ENCODE peak calls at places on chromosomes 11 and 22, in ten cellular contexts. N is foreskin fibroblast, Z is cardiac fibroblast, M is Calu3, S is mammary epithelial cell, W is fibroblast of mammary gland, L is A549, J is cardiac muscle cell, G is hepatocyte, H is dorsolateral prefrontal cortex. R is an unnamed sample.

GRCh38 chr11:42543844-42544243 is 768.0 kb upstream of the API5 start:
- DNase-seq in S (no peak), W (no peak), N (no peak), Z (no peak), L (no peak), M (no peak), H (no peak), J (no peak), G (no peak), R (no peak)

GRCh38 chr11:2744166-2744565 is 44.4 kb upstream of the KCNQ1OT1 start:
- DNase-seq in N (no peak), L (no peak), S (peak; percentile 38), W (no peak), M (no peak), J (no peak), Z (no peak), H (no peak), G (no peak), R (no peak)

GRCh38 chr22:50085211-50085999 is at the start of gene MLC1:
- DNase-seq in W (no peak), L (no peak), Z (peak; percentile 85), H (peak; percentile 41), J (peak; percentile 72), M (no peak), N (no peak), S (no peak), G (no peak), R (no peak)

GRCh38 chr11:2930705-2931415 is 1.6 kb upstream of the PHLDA2 start:
- DNase-seq in S (peak; percentile 76), M (peak; percentile 99), W (peak; percentile 29), N (peak; percentile 75), J (peak; percentile 51), G (peak; percentile 90), L (peak; percentile 90), H (no peak), Z (peak; percentile 53), R (peak; percentile 76)

GRCh38 chr11:47514825-47515647 is 37.9 kb downstream of the CELF1 start:
- DNase-seq in H (no peak), N (peak; percentile 93), L (peak; percentile 26), G (peak; percentile 34), J (peak; percentile 82), M (no peak), W (peak; percentile 95), S (peak; percentile 65), Z (peak; percentile 82), R (no peak)

GRCh38 chr11:43837879-43838278 is 42.8 kb upstream of the ALKBH3 start:
- DNase-seq in H (no peak), N (no peak), W (no peak), M (no peak), S (no peak), Z (no peak), G (no peak), J (no peak), L (no peak), R (no peak)

GRCh38 chr22:43925433-43926348 is 2.1 kb downstream of the PNPLA3 start:
- DNase-seq in Z (peak; percentile 41), N (peak; percentile 40), G (peak; percentile 71), J (peak; percentile 25), M (no peak), W (no peak), S (peak; percentile 89), H (no peak), L (no peak), R (no peak)

GRCh38 chr11:87176044-87176443 is 138.3 kb downstream of the TMEM135 start:
- DNase-seq in G (no peak), N (peak; percentile 47), W (peak; percentile 50), H (no peak), S (peak; percentile 65), M (no peak), Z (no peak), J (no peak), L (peak; percentile 13), R (no peak)

DNA sequence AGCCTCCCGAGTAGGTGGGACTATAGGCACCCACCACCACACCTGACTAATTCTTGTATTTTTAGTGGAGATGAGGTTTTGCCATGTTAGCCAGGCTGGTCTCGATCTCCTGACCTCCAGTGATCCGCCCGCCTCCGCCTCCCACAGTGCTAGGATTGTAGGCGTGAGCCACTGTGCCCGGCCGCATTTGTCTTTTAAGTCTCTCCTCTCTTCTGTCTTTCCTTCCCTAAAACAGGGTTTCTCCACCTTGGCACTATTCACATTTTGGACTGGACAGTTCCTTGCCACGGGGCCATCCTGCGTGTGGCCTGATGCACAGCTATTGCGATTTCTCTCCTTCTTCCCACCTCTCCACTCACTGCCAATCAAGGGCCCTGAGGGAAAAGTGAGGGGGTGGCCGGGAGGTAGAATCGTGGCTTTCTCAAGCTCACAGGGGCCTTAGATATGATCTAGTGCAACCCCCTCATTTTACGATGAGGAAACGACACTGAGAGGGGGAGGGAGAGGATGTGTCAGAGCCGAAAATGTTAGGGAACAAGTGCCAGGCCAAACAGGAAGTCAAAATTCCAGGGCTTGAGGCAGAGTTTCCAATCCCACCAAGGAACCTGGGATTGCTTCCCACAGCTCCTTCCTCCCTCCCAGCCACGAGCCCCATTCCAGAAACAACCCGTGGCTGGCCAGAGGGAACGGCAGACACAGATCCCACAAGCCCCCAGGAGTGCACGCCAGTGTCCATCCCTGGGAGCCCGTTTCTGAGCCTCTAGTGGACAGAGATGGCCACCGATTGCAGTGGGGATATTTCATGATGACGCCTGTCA is 21.2 kb downstream of the SCGB1A1 start:
- DNase-seq in Z (peak; percentile 80), J (peak; percentile 71), S (no peak), L (no peak), M (no peak), G (no peak), N (peak; percentile 74), H (no peak), W (peak; percentile 75), R (no peak)
- TF ChIP-seq CTCF in Z (peak; percentile 24), J (no peak), S (no peak), L (no peak), M (no peak), G (no peak), N (no peak), H (no peak), W (peak; percentile 13), R (no peak)

GRCh38 chr11:63847363-63847762 is 8.5 kb downstream of the MARK2 start:
- DNase-seq in L (no peak), N (no peak), H (no peak), G (no peak), M (peak; percentile 70), S (peak; percentile 51), Z (no peak), W (no peak), J (no peak), R (peak; percentile 14)

GRCh38 chr11:63849691-63850090 is 10.8 kb downstream of the MARK2 start:
- DNase-seq in J (no peak), N (no peak), S (no peak), W (no peak), M (no peak), Z (no peak), L (no peak), G (no peak), H (no peak), R (no peak)

GRCh38 chr11:63845911-63846310 is 7.0 kb downstream of the MARK2 start:
- DNase-seq in Z (no peak), S (no peak), L (no peak), W (no peak), M (no peak), G (peak; percentile 37), N (no peak), H (no peak), J (no peak), R (no peak)

GRCh38 chr11:63845305-63845704 is 6.4 kb downstream of the MARK2 start:
- DNase-seq in G (peak; percentile 64), H (no peak), M (no peak), S (peak; percentile 91), Z (peak; percentile 62), J (peak; percentile 71), L (peak; percentile 68), W (peak; percentile 86), N (peak; percentile 84), R (no peak)

DNA sequence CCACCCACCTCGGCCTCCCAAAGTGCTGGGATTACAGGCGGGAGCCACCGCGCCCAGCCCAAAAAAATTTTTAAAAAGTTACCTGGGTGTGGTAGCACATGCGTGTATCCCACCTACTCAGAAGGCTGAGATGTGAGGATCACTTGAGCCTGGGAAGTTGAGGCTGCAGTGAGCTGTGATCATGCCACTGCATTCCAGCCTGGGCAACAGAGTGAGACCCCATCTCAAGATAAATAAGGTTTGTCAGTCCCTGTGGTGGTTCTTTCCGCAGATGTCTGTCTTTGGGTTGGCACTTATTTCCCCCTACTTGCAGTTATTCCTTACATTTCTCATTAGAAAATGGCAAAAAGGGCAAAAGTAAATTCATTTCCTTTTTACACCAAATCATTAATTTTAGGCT is 8.0 kb downstream of the MARK2 start:
- DNase-seq in G (no peak), J (no peak), H (no peak), N (no peak), L (no peak), Z (no peak), S (no peak), M (no peak), W (no peak), R (no peak)
- TF ChIP-seq CTCF in G (no peak), J (no peak), H (no peak), N (no peak), L (no peak), Z (no peak), S (no peak), M (no peak), W (no peak), R (no peak)

GRCh38 chr11:6473481-6474422 is at the start of gene TRIM3:
- DNase-seq in S (peak; percentile 82), N (peak; percentile 94), J (peak; percentile 94), M (peak; percentile 87), H (peak; percentile 90), W (peak; percentile 76), G (peak; percentile 97), Z (peak; percentile 94), L (peak; percentile 82), R (peak; percentile 84)

GRCh38 chr11:6475936-6476335 is 2.2 kb upstream of the TRIM3 start:
- DNase-seq in W (peak; percentile 12), G (no peak), H (no peak), M (no peak), S (no peak), N (peak; percentile 34), L (no peak), Z (no peak), J (no peak), R (no peak)

GRCh38 chr11:6476571-6476970 is 2.8 kb upstream of the TRIM3 start:
- DNase-seq in W (no peak), J (no peak), S (no peak), M (no peak), L (no peak), G (no peak), Z (no peak), H (no peak), N (no peak), R (no peak)

GRCh38 chr11:6474423-6474792 is 667 bp upstream of the TRIM3 start:
- DNase-seq in W (no peak), L (no peak), J (no peak), N (no peak), H (no peak), S (no peak), M (no peak), G (no peak), Z (no peak), R (no peak)

DNA sequence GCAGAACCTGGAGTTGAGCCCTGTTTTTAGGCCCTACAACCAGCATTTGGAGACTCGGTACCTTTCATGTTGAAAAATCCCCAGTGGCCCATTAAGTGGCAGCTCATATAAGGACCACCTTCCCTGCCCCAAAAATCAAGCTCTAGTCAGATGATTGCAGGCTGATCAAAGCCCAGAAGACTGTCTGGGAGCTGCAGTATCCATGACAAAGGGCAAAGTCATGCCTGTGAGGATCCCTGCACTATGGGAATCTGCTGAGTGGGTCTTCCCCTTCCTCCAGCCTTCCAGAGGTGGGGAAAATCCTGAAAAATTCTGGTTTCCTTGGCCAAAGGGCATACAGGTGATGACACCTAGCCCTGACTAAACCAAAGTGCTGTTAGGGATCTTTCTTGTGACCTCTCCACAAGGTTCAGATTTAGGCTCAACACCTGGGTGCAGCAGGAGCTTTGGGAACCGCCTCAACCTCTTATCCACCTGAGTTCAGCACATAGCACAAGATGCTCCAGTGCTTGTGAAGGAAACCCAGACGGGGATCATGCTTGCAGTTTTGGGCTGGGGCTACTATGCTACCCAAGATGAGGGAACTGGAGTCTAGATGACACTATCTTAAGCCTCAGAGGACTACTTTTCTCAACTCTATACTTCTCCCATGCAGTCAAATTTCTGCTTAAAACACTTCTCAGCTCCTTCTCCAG is 1.2 kb upstream of the TRIM3 start:
- DNase-seq in Z (no peak), J (no peak), M (no peak), L (no peak), N (peak; percentile 37), G (no peak), W (no peak), H (no peak), S (no peak), R (no peak)
- TF ChIP-seq CTCF in Z (no peak), J (no peak), M (no peak), L (no peak), N (no peak), G (no peak), W (no peak), H (no peak), S (no peak), R (no peak)

GRCh38 chr11:22829231-22830081 is at the start of gene SVIP:
- DNase-seq in S (peak; percentile 85), W (peak; percentile 78), J (peak; percentile 94), Z (peak; percentile 93), H (peak; percentile 92), G (peak; percentile 96), L (peak; percentile 93), N (peak; percentile 92), M (peak; percentile 98), R (peak; percentile 92)
- TF ChIP-seq CTCF in S (peak; percentile 49), W (peak; percentile 41), J (peak; percentile 67), Z (peak; percentile 43), H (peak; percentile 71), G (peak; percentile 70), L (peak; percentile 58), N (peak; percentile 61), M (peak; percentile 75), R (peak; percentile 68)